ENCODE peak calls at places on chromosomes 7 and 10, in four cellular contexts. F is HepG2, N is HCT116, B is K562. R is an unnamed sample.

GRCh38 chr10:127695431-127695830 is 41.6 kb upstream of the FOXI2 start:
- DNase-seq in F (no peak), N (no peak), B (no peak), R (no peak)

GRCh38 chr10:116112232-116113231 is 160.5 kb downstream of the GFRA1 start:
- DNase-seq in F (no peak), N (no peak), B (no peak), R (no peak)

GRCh38 chr7:120272261-120272895 is 597 bp upstream of the KCND2 start:
- DNase-seq in F (peak), N (peak), B (peak), R (peak)

GRCh38 chr10:12934777-12935176 is 66.7 kb downstream of the CCDC3 start:
- DNase-seq in F (no peak), N (no peak), B (no peak), R (no peak)

GRCh38 chr7:43513236-43513635 is 69.7 kb upstream of the STK17A start:
- DNase-seq in F (no peak), N (no peak), B (no peak), R (no peak)

GRCh38 chr10:49700997-49701396 is 21.5 kb downstream of the C10orf53 start:
- DNase-seq in F (no peak), N (peak), B (no peak), R (no peak)

GRCh38 chr10:31961675-31962074 is 33.0 kb upstream of the ARHGAP12 start:
- DNase-seq in F (no peak), N (no peak), B (no peak), R (peak)

GRCh38 chr7:92614586-92615237 is 24.5 kb upstream of the FAM133B start:
- DNase-seq in F (no peak), N (no peak), B (no peak), R (no peak)

GRCh38 chr7:17725761-17726160 is 214.5 kb downstream of the SNX13 start:
- DNase-seq in F (no peak), N (no peak), B (no peak), R (no peak)

GRCh38 chr7:138338361-138338760 is 121.7 kb upstream of the TRIM24 start:
- DNase-seq in F (no peak), N (no peak), B (no peak), R (no peak)

GRCh38 chr7:22387583-22387982 is 30.6 kb upstream of the RAPGEF5 start:
- DNase-seq in F (no peak), N (no peak), B (no peak), R (no peak)

GRCh38 chr10:124588736-124589451 is 127.3 kb downstream of the LHPP start:
- DNase-seq in F (peak), N (no peak), B (peak), R (no peak)

GRCh38 chr10:69451784-69452251 is 553 bp downstream of the TSPAN15 start:
- DNase-seq in F (no peak), N (no peak), B (no peak), R (no peak)

GRCh38 chr10:89888647-89889046 is 187.3 kb downstream of the KIF20B start:
- DNase-seq in F (no peak), N (no peak), B (no peak), R (peak)

GRCh38 chr10:133307776-133308430 is 769 bp downstream of the TUBGCP2 start:
- DNase-seq in F (peak), N (no peak), B (peak), R (peak)

GRCh38 chr7:27179030-27179429 is 4.9 kb upstream of the HOXA10 start:
- DNase-seq in F (no peak), N (no peak), B (no peak), R (no peak)

GRCh38 chr7:27181176-27181520 is 3.9 kb downstream of the HOXA11 start:
- DNase-seq in F (no peak), N (no peak), B (no peak), R (no peak)

GRCh38 chr7:27178366-27178765 is 4.2 kb upstream of the HOXA10 start:
- DNase-seq in F (no peak), N (no peak), B (no peak), R (no peak)

GRCh38 chr7:27180431-27181175 is 4.4 kb downstream of the HOXA11 start:
- DNase-seq in F (no peak), N (no peak), B (no peak), R (no peak)

GRCh38 chr7:27179503-27180430 is 5.3 kb downstream of the HOXA11 start:
- DNase-seq in F (peak), N (no peak), B (peak), R (peak)
- H3K4me3 ChIP-seq in F (peak), N (peak), B (no peak), R (no peak)

GRCh38 chr7:29281782-29282541 is 87.4 kb downstream of the CHN2 start:
- DNase-seq in F (peak), N (no peak), B (no peak), R (no peak)
- TF ChIP-seq REST in F (no peak), N (no peak), B (no peak), R (no peak)

GRCh38 chr7:140022582-140023211 is 40.1 kb downstream of the PARP12 start:
- DNase-seq in F (no peak), N (no peak), B (no peak), R (no peak)
- TF ChIP-seq POLR2AphosphoS5 in F (no peak), N (no peak), B (no peak), R (no peak)

GRCh38 chr7:12692479-12693259 is 5.2 kb downstream of the ARL4A start:
- DNase-seq in F (no peak), N (no peak), B (no peak), R (no peak)

GRCh38 chr7:12687213-12688171 is at the start of gene ARL4A:
- DNase-seq in F (peak), N (peak), B (peak), R (peak)

GRCh38 chr7:12686894-12687212 is 580 bp upstream of the ARL4A start:
- DNase-seq in F (no peak), N (no peak), B (no peak), R (no peak)

GRCh38 chr7:12692035-12692434 is 4.6 kb downstream of the ARL4A start:
- DNase-seq in F (no peak), N (no peak), B (no peak), R (no peak)

DNA sequence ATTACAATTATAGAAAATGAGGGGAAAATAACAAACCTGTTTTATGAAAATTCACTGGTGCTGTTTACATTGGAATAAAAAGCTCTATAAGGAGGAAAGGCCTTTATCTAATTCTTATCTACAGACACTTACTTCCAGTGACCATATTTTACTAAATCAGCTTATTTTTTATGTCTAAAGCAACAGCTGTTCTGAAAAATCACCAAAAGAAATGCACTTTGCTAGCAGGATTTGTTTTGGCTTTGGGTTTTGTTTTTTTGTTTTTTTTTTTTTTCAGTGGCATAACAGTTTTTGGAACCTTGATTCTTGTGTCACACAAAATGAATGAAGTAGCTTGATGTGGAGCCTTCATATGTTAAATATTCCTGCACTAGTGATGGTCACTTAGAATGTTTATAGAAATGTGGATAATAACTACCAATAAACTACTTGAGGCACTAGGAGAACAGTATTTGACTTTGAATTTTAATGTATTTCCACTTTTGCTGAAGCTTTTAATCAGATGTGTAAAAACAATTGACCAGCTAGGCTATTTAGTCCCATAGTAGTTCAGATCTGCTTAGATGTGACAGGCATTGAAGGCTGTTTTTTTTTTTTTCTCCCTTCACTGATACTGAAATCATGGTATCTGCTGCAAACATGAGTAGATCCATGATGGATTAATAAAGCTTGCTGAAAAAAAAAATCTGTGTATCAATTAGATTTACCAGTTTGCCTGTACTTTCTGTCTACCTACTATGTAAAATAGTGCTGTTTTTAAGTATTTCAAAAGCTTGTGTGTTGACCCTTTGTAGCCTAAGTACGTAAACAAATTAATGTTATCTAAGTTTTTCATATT is 2.8 kb downstream of the ARL4A start:
- DNase-seq in F (no peak), N (no peak), B (no peak), R (no peak)
- H3K4me3 ChIP-seq in F (peak), N (no peak), B (peak), R (no peak)

GRCh38 chr10:131313377-131313776 is 1.9 kb upstream of the TCERG1L start:
- DNase-seq in F (no peak), N (no peak), B (no peak), R (no peak)

GRCh38 chr10:131312261-131312801 is 810 bp upstream of the TCERG1L start:
- DNase-seq in F (no peak), N (no peak), B (no peak), R (no peak)

GRCh38 chr10:131310054-131310903 is 1.2 kb downstream of the TCERG1L start:
- DNase-seq in F (no peak), N (no peak), B (no peak), R (no peak)

GRCh38 chr10:131311661-131312260 is at the start of gene TCERG1L:
- DNase-seq in F (no peak), N (no peak), B (no peak), R (no peak)

GRCh38 chr10:131310904-131311660 is 439 bp downstream of the TCERG1L start:
- DNase-seq in F (no peak), N (no peak), B (no peak), R (no peak)
- TF ChIP-seq REST in F (no peak), N (no peak), B (no peak), R (peak)

DNA sequence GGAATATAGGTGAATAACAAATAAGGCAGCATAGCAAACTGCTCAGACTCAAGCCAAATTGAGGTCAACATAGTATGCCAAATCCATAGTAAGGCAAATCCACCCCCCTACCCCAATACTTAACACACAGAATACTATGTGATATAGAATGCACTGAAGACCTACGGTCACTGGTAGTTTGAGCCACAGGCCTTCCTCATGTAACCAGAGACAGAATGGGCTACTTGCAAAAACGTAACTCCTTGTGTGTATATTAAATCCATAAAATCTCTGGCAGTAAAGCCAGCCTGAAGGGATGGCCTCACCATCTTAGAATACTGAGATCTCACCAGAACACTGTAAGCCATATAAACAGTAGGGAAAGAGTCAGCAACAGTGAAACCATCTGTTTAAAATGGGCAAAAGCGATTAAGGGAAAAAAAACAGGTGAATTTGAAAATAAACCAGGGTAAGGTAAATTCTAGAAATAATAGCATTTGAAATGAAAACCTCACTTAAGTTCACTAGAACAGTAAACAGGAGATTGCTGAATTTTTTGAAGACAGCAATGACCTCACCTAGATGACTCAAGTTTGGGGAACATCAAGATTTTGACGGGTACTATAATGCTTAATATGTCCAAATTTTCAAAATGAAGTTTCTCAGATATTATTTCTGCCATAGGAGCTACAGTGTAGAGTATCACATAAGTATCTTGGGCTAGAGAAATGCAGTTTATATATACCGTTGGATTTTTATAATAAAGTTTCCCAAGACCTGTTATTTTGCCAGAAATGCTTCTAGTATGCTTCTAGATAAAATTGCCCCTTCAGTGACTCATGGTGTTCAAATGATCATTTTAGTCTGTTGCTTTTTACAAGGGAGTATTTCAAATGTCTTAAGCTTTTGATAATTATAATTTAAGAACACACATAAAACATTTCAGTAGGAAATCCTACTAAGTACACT is 13.9 kb downstream of the HNRNPA2B1 start:
- DNase-seq in F (no peak), N (no peak), B (no peak), R (no peak)
- TF ChIP-seq POLR2AphosphoS5 in F (peak), N (peak), B (peak), R (peak)

DNA sequence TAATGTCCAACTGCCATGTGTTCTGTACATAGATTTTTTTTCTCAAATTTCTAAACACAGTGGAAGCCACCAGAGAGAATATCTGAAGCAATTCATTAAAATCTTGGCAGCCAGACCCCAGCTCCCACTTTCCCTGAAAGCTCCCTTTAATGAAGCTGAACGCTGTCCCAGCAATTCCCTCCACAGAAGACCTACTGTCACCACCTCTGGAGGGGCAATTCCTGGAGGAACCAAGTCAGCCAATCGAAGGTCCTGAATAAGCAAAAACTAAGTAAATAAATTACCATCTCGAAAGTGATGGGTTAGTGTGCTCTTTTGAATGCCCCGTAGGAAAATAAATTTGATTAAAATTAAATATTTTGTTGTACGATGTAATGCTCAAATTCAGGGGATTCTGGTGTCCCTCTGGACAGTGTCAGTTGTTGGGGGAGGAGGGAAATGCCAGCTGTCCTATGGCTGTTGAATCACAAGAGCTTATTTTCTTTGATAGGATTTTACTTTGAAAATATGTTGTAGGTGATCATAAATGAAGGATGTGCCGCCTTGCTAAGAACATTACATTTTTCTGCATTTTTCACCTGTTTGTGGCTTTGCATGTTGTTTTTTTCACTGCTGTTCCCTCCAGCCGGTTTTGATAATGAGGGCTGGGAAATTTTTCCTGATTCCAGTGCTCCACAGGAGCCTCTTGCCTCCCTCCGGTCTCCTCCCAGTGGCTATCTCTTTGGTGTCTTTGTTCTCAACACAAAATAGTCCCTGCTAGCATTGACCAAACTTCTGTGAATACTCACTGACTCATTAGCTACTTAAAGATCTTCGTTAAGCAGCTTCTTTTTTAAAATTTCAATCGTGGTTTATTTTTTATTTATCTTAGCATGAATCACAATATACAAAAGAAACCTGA is 9.3 kb upstream of the GSAP start:
- DNase-seq in F (peak), N (peak), B (no peak), R (no peak)
- H3K4me3 ChIP-seq in F (peak), N (peak), B (no peak), R (no peak)